ENCODE peak calls at places on chromosomes 2 and 18, in eight cellular contexts. D, Q, S, T, J, Y, I and O are unnamed samples.

GRCh38 chr2:162092656-162093556 is 18.9 kb upstream of the DPP4 start:
- DNase-seq in D (peak; percentile 98), Q (no peak), S (no peak), T (no peak), J (peak; percentile 54), Y (no peak), I (no peak), O (no peak)

GRCh38 chr2:198309673-198310280 is 505.4 kb downstream of the PLCL1 start:
- DNase-seq in D (peak; percentile 64), Q (no peak), S (peak; percentile 42), T (no peak), J (no peak), Y (peak; percentile 72), I (peak; percentile 61), O (peak; percentile 53)

GRCh38 chr2:99386011-99386410 is 48.8 kb downstream of the EIF5B start:
- DNase-seq in D (peak; percentile 12), Q (no peak), S (no peak), T (no peak), J (no peak), Y (no peak), I (no peak), O (no peak)

GRCh38 chr2:229425573-229425972 is 154.5 kb upstream of the PID1 start:
- DNase-seq in D (peak; percentile 15), Q (no peak), S (no peak), T (no peak), J (no peak), Y (no peak), I (no peak), O (no peak)

GRCh38 chr18:32742620-32743019 is 30.2 kb downstream of the KLHL14 start:
- DNase-seq in D (no peak), Q (no peak), S (no peak), T (no peak), J (no peak), Y (no peak), I (peak; percentile 17), O (no peak)

GRCh38 chr2:66688951-66689350 is 254.0 kb downstream of the MEIS1 start:
- DNase-seq in D (no peak), Q (no peak), S (no peak), T (no peak), J (no peak), Y (no peak), I (no peak), O (no peak)

GRCh38 chr2:207397917-207398655 is 131.7 kb upstream of the CREB1 start:
- DNase-seq in D (peak; percentile 55), Q (no peak), S (no peak), T (no peak), J (no peak), Y (no peak), I (peak; percentile 78), O (no peak)

GRCh38 chr18:58484989-58485962 is 143.6 kb downstream of the ALPK2 start:
- DNase-seq in D (no peak), Q (no peak), S (no peak), T (no peak), J (no peak), Y (no peak), I (peak; percentile 65), O (peak; percentile 63)

GRCh38 chr2:85887566-85888019 is 1.2 kb downstream of the ST3GAL5 start:
- DNase-seq in D (peak; percentile 84), Q (peak; percentile 61), S (peak; percentile 68), T (peak; percentile 65), J (peak; percentile 62), Y (peak; percentile 58), I (peak; percentile 46), O (peak; percentile 73)

GRCh38 chr2:178298785-178299212 is 104.5 kb downstream of the OSBPL6 start:
- DNase-seq in D (peak; percentile 58), Q (no peak), S (no peak), T (no peak), J (no peak), Y (no peak), I (no peak), O (no peak)

GRCh38 chr18:51765712-51766360 is 568.4 kb upstream of the MEX3C start:
- DNase-seq in D (no peak), Q (no peak), S (no peak), T (no peak), J (no peak), Y (no peak), I (no peak), O (peak; percentile 57)

GRCh38 chr2:230900336-230900995 is 24.6 kb downstream of the GPR55 start:
- DNase-seq in D (no peak), Q (peak; percentile 24), S (no peak), T (no peak), J (no peak), Y (no peak), I (no peak), O (no peak)

GRCh38 chr18:62768172-62768943 is 53.0 kb downstream of the PHLPP1 start:
- DNase-seq in D (no peak), Q (no peak), S (no peak), T (no peak), J (no peak), Y (no peak), I (no peak), O (no peak)

GRCh38 chr2:72004201-72004915 is 143.3 kb downstream of the CYP26B1 start:
- DNase-seq in D (no peak), Q (no peak), S (no peak), T (no peak), J (no peak), Y (no peak), I (no peak), O (no peak)

GRCh38 chr2:11228692-11229091 is 73.4 kb downstream of the SLC66A3 start:
- DNase-seq in D (no peak), Q (no peak), S (no peak), T (no peak), J (no peak), Y (no peak), I (no peak), O (no peak)

GRCh38 chr2:168107322-168107721 is 140.1 kb downstream of the STK39 start:
- DNase-seq in D (no peak), Q (no peak), S (no peak), T (no peak), J (no peak), Y (no peak), I (no peak), O (no peak)

GRCh38 chr2:239055756-239056493 is 208.0 kb downstream of the TWIST2 start:
- DNase-seq in D (no peak), Q (no peak), S (no peak), T (no peak), J (no peak), Y (no peak), I (no peak), O (no peak)
- H3K36me3 ChIP-seq in D (peaks cover 3% of the 10 kb centered on the region), Q (peaks cover 3% of the 10 kb centered on the region), S (peaks cover 5% of the 10 kb centered on the region), T (peaks cover 54% of the 10 kb centered on the region), J (peaks cover 1% of the 10 kb centered on the region), Y (no peaks in the 10 kb centered on the region), I (no peaks in the 10 kb centered on the region), O (no peaks in the 10 kb centered on the region)

DNA sequence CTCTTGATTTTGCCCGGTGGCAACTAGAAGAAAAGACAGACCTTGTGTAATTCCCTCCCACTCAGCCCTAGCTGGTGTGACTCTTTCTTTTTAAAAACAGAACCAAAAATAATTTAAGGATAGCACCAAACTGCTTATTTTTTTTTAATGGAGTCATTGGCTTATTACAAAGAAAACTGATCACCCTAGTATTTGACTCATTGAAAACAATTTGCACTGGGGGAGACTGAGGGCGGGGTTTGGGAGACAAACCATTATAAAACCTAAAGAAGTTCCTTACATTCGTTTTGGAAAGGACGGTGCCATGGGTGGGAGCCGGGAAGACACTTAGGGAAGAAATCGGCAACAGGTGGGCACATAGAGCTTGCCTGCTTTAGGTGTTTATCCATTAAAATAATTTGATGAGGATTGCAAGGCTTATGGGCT is 2.5 kb downstream of the PAX3 start:
- DNase-seq in D (no peak), Q (no peak), S (no peak), T (no peak), J (no peak), Y (no peak), I (no peak), O (no peak)
- H3K4me3 ChIP-seq in D (peak overlapping the region; percentile 50), Q (no peak overlapping the region), S (no peak overlapping the region), T (no peak overlapping the region), J (no peak overlapping the region), Y (no peak overlapping the region), I (peak overlapping the region; percentile 9), O (no peak overlapping the region)

GRCh38 chr2:62465039-62465740 is 40.8 kb downstream of the TMEM17 start:
- DNase-seq in D (no peak), Q (no peak), S (no peak), T (no peak), J (no peak), Y (no peak), I (no peak), O (no peak)
- H3K27ac ChIP-seq in D (no peak overlapping the region), Q (no peak overlapping the region), S (no peak overlapping the region), T (no peak overlapping the region), J (no peak overlapping the region), Y (no peak overlapping the region), I (peak overlapping the region; percentile 65), O (no peak overlapping the region)

GRCh38 chr2:65311049-65311448 is 83.4 kb downstream of the ACTR2 start:
- DNase-seq in D (no peak), Q (no peak), S (no peak), T (no peak), J (no peak), Y (no peak), I (no peak), O (no peak)

GRCh38 chr2:65315042-65315441 is 87.4 kb downstream of the ACTR2 start:
- DNase-seq in D (no peak), Q (no peak), S (no peak), T (no peak), J (no peak), Y (no peak), I (no peak), O (no peak)

GRCh38 chr2:65313954-65314256 is 86.3 kb downstream of the ACTR2 start:
- DNase-seq in D (no peak), Q (no peak), S (no peak), T (no peak), J (no peak), Y (no peak), I (no peak), O (no peak)

GRCh38 chr2:65311596-65311995 is 84.0 kb downstream of the ACTR2 start:
- DNase-seq in D (no peak), Q (no peak), S (no peak), T (no peak), J (no peak), Y (no peak), I (no peak), O (no peak)

DNA sequence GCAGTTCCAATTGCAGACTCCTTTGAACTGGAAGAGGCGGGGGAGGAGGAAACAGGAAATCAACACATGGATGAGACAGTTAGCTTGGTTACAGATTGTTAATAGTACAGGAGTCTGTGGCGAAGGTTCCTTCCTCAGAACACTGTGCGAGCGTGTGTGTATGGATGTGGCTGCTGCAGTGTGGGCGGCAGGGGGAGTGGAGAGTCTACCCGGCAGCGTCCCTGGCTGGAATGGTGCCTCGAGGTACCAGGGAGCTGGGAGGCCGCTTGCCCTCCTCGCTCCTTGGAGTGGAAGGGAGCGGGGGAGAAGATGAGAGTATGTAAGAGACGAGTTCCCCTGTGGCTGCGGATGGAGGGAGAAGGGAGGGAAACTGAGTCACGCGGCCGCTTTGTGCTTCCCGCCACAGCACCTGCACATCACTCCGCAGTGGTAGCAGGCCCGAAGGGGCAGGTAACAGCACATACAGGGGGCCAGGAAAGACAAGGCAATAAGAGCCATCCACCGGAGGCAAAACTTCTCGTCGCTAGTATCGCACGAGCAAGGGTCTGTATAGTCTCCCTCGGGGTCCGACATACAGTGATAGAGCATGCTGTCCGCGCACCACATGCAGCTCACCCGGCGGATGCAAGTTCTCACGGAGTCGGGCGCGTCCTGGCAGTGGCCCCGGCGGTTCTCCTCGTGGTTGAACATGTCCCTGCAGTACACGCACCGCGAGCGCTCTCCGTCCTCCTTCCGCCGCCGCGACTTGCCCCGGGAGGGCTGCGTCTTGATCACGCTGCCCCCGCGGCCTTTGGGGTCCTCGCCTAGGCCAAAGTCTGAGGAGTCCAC is 85.7 kb downstream of the ACTR2 start:
- DNase-seq in D (no peak), Q (no peak), S (no peak), T (no peak), J (no peak), Y (no peak), I (no peak), O (no peak)
- H3K36me3 ChIP-seq in D (peaks cover 23% of the 10 kb centered on the region), Q (peaks cover 55% of the 10 kb centered on the region), S (no peaks in the 10 kb centered on the region), T (peaks cover 49% of the 10 kb centered on the region), J (no peaks in the 10 kb centered on the region), Y (peaks cover 63% of the 10 kb centered on the region), I (no peaks in the 10 kb centered on the region), O (peaks cover 29% of the 10 kb centered on the region)